ENCODE peak calls at places on chromosomes 5 and 9, in eight cellular contexts. W is progenitor cell of endocrine pancreas, D is transverse colon, M is AG08396, G is AG09319, O is NCI-H2081, C is chondrocyte, I is astrocyte of the spinal cord. R is an unnamed sample.

GRCh38 chr9:94084314-94084713 is at the start of gene PTPDC1:
- DNase-seq in I (peak), D (no peak), G (peak), M (peak), O (no peak), W (no peak), C (no peak), R (peak)

GRCh38 chr9:35683323-35683722 is 6.4 kb downstream of the TPM2 start:
- DNase-seq in D (no peak), G (no peak), W (no peak), O (no peak), I (no peak), M (no peak), C (no peak), R (no peak)

GRCh38 chr9:76873056-76873792 is 32.7 kb downstream of the PRUNE2 start:
- DNase-seq in I (peak), C (no peak), O (no peak), G (no peak), D (no peak), M (no peak), W (no peak), R (no peak)

GRCh38 chr5:15807861-15808260 is 307.9 kb downstream of the FBXL7 start:
- DNase-seq in M (no peak), D (no peak), G (no peak), O (no peak), I (peak), C (no peak), W (no peak), R (peak)

GRCh38 chr5:178460598-178461425 is 129.4 kb downstream of the COL23A1 start:
- DNase-seq in W (peak), C (no peak), D (peak), M (peak), G (no peak), O (no peak), I (peak), R (peak)

GRCh38 chr9:132185164-132186009 is 23.5 kb downstream of the NTNG2 start:
- DNase-seq in M (no peak), I (no peak), W (no peak), D (no peak), G (no peak), C (no peak), O (no peak), R (no peak)

GRCh38 chr5:134432677-134433359 is 21.1 kb upstream of the CDKN2AIPNL start:
- DNase-seq in W (no peak), G (no peak), O (no peak), I (peak), D (no peak), C (no peak), M (no peak), R (no peak)

GRCh38 chr9:115106642-115107041 is 11.3 kb downstream of the TNC start:
- DNase-seq in M (no peak), I (no peak), O (no peak), D (no peak), G (no peak), W (no peak), C (no peak), R (no peak)

GRCh38 chr5:154058055-154059038 is 19.6 kb downstream of the MFAP3 start:
- DNase-seq in G (no peak), M (no peak), O (no peak), W (no peak), D (peak), I (peak), C (no peak), R (no peak)

GRCh38 chr9:117247271-117247670 is 167.6 kb downstream of the ASTN2 start:
- DNase-seq in C (no peak), W (no peak), I (no peak), O (peak), G (no peak), M (no peak), D (no peak), R (peak)

GRCh38 chr9:81826541-81826906 is 101.7 kb upstream of the SPATA31D4 start:
- DNase-seq in W (no peak), C (no peak), I (no peak), G (no peak), O (peak), M (peak), D (no peak), R (no peak)

GRCh38 chr9:93302586-93303257 is 118.8 kb downstream of the WNK2 start:
- DNase-seq in I (peak), G (peak), M (peak), C (peak), D (peak), O (peak), W (peak), R (peak)

GRCh38 chr9:15404171-15404570 is 18.5 kb upstream of the SNAPC3 start:
- DNase-seq in I (no peak), M (no peak), O (no peak), D (no peak), C (no peak), G (no peak), W (no peak), R (no peak)

GRCh38 chr5:146529984-146530383 is 14.0 kb upstream of the GPR151 start:
- DNase-seq in I (no peak), G (no peak), W (no peak), D (no peak), O (no peak), M (no peak), C (no peak), R (no peak)

GRCh38 chr9:110847661-110848060 is 179.1 kb downstream of the MUSK start:
- DNase-seq in I (no peak), W (no peak), M (no peak), C (no peak), D (no peak), G (no peak), O (no peak), R (no peak)

GRCh38 chr9:129624168-129624759 is 1.7 kb upstream of the NTMT1 start:
- DNase-seq in W (peak), D (peak), I (peak), G (no peak), O (peak), M (peak), C (no peak), R (peak)

GRCh38 chr5:10652151-10652550 is 88.3 kb downstream of the ANKRD33B start:
- DNase-seq in M (no peak), O (no peak), D (no peak), G (no peak), C (no peak), I (no peak), W (no peak), R (no peak)

GRCh38 chr5:8770431-8770830 is 775.4 kb downstream of the SEMA5A start:
- DNase-seq in I (no peak), O (no peak), D (no peak), G (no peak), W (no peak), M (no peak), C (no peak), R (no peak)

R was measured in SK-N-DZ.